ENCODE peak calls at places on chromosomes 7 and 10, in ten cellular contexts. A is H4; B is AG08396; I is fibroblast of pulmonary artery; O is naive thymus-derived CD8-positive, alpha-beta T cell; K is iris pigment epithelial cell; M is stimulated activated CD4-positive, alpha-beta T cell treated with anti-CD3 and anti-CD28 coated beads, Interleukin-2, amount 100 ng/mL, for 48 hours; S is HEK293T; X is hepatocyte; Y is HTR-8/SVneo. Q is an unnamed sample.
A peak's percentile ranks its signal among the peaks of the same experiment; 100 is the strongest.

GRCh38 chr7:117505238-117505637 is 25.4 kb downstream of the CFTR start:
- DNase-seq in I (no peak), M (no peak), S (no peak), Y (no peak), X (no peak), A (no peak), O (no peak), B (no peak), K (no peak), Q (no peak)

GRCh38 chr7:69643708-69644445 is 45.6 kb downstream of the AUTS2 start:
- DNase-seq in I (peak; percentile 52), X (peak; percentile 53), K (no peak), M (no peak), A (peak; percentile 67), O (no peak), B (no peak), Y (no peak), S (no peak), Q (peak; percentile 47)

GRCh38 chr10:25191162-25191895 is 16.5 kb downstream of the GPR158 start:
- DNase-seq in Y (no peak), K (no peak), M (no peak), S (no peak), A (no peak), B (no peak), I (no peak), O (no peak), X (no peak), Q (no peak)

GRCh38 chr7:2570021-2570420 is 11.2 kb downstream of the IQCE start:
- DNase-seq in S (no peak), A (no peak), B (no peak), M (no peak), X (no peak), I (no peak), Y (no peak), K (no peak), O (no peak), Q (no peak)

GRCh38 chr7:150976529-150977381 is 1.4 kb downstream of the KCNH2 start:
- DNase-seq in M (no peak), B (no peak), O (no peak), I (no peak), K (no peak), X (no peak), A (no peak), Y (no peak), S (no peak), Q (peak; percentile 50)

GRCh38 chr10:76984559-76985443 is 652.8 kb downstream of the KCNMA1 start:
- DNase-seq in X (peak; percentile 94), B (peak; percentile 56), M (peak; percentile 67), Y (peak; percentile 60), I (peak; percentile 77), K (peak; percentile 75), S (peak; percentile 65), O (peak; percentile 43), A (peak; percentile 73), Q (peak; percentile 90)

GRCh38 chr10:80260295-80261243 is 28.9 kb downstream of the MAT1A start:
- DNase-seq in Y (peak; percentile 47), O (peak; percentile 25), M (peak; percentile 43), A (no peak), X (no peak), I (peak; percentile 18), S (peak; percentile 63), B (peak; percentile 51), K (no peak), Q (peak; percentile 63)

GRCh38 chr10:13594641-13595040 is 7.9 kb downstream of the PRPF18 start:
- DNase-seq in I (no peak), X (no peak), K (no peak), S (no peak), M (no peak), O (no peak), Y (no peak), A (no peak), B (no peak), Q (no peak)

GRCh38 chr10:84837041-84837766 is 508.8 kb downstream of the CCSER2 start:
- DNase-seq in K (no peak), I (no peak), B (no peak), Y (no peak), M (no peak), A (no peak), X (no peak), S (no peak), O (no peak), Q (no peak)

GRCh38 chr10:132146941-132147915 is 39.5 kb upstream of the DPYSL4 start:
- DNase-seq in B (no peak), Y (no peak), M (no peak), I (no peak), X (no peak), A (no peak), O (no peak), S (no peak), K (no peak), Q (no peak)

GRCh38 chr10:72170263-72170662 is 45.5 kb upstream of the ANAPC16 start:
- DNase-seq in B (no peak), M (no peak), Y (no peak), S (no peak), A (no peak), K (no peak), X (peak; percentile 27), O (no peak), I (peak; percentile 22), Q (no peak)

GRCh38 chr7:94133460-94133859 is 129.3 kb upstream of the BET1 start:
- DNase-seq in I (no peak), B (no peak), M (no peak), S (no peak), K (peak; percentile 39), Y (no peak), A (no peak), X (no peak), O (no peak), Q (no peak)

GRCh38 chr10:58081353-58081752 is 186.3 kb downstream of the IPMK start:
- DNase-seq in K (no peak), M (no peak), O (no peak), B (no peak), I (peak; percentile 3), A (no peak), Y (no peak), X (no peak), S (no peak), Q (no peak)

GRCh38 chr7:136039577-136040345 is 62.6 kb upstream of the MTPN start:
- DNase-seq in K (no peak), A (no peak), I (no peak), B (no peak), O (no peak), S (no peak), X (no peak), Y (no peak), M (no peak), Q (no peak)

GRCh38 chr10:29428486-29428885 is 139.6 kb downstream of the LYZL1 start:
- DNase-seq in M (no peak), A (no peak), K (no peak), X (no peak), Y (no peak), O (no peak), I (no peak), B (no peak), S (no peak), Q (no peak)

GRCh38 chr10:132434405-132435005 is 37.5 kb downstream of the PWWP2B start:
- DNase-seq in B (no peak), X (no peak), K (no peak), O (peak; percentile 39), Y (no peak), I (no peak), S (peak; percentile 81), A (no peak), M (peak; percentile 56), Q (no peak)

GRCh38 chr10:82440775-82441174 is 565.8 kb downstream of the NRG3 start:
- DNase-seq in X (no peak), O (no peak), B (no peak), A (no peak), S (no peak), M (no peak), I (no peak), K (no peak), Y (no peak), Q (no peak)

GRCh38 chr10:29656451-29656992 is 21.8 kb upstream of the SVIL start:
- DNase-seq in M (no peak), O (no peak), Y (no peak), K (no peak), X (no peak), B (no peak), I (no peak), S (no peak), A (no peak), Q (no peak)

GRCh38 chr7:16365177-16365576 is 56.2 kb downstream of the CRPPA start:
- DNase-seq in X (no peak), O (no peak), Y (no peak), B (no peak), M (no peak), A (no peak), S (no peak), I (no peak), K (no peak), Q (no peak)

GRCh38 chr7:17593854-17594419 is 295.5 kb downstream of the AHR start:
- DNase-seq in K (no peak), A (no peak), O (no peak), S (no peak), X (no peak), I (no peak), B (no peak), Y (no peak), M (no peak), Q (no peak)

GRCh38 chr10:121490906-121491519 is 107.2 kb downstream of the FGFR2 start:
- DNase-seq in Y (no peak), A (no peak), B (no peak), X (no peak), M (no peak), S (no peak), I (no peak), K (peak; percentile 2), O (no peak), Q (no peak)

GRCh38 chr7:101817930-101818698 is 688 bp downstream of the CUX1 start:
- DNase-seq in O (no peak), K (peak; percentile 71), X (no peak), S (no peak), I (peak; percentile 81), B (no peak), Y (no peak), A (no peak), M (no peak), Q (no peak)

GRCh38 chr7:158054611-158055010 is 533.0 kb downstream of the PTPRN2 start:
- DNase-seq in I (no peak), X (no peak), O (no peak), Y (no peak), A (no peak), M (no peak), K (no peak), B (no peak), S (no peak), Q (no peak)

GRCh38 chr7:80771523-80771922 is 133.1 kb downstream of the CD36 start:
- DNase-seq in O (no peak), K (peak; percentile 71), A (peak; percentile 21), M (no peak), X (peak; percentile 27), Y (no peak), S (no peak), B (no peak), I (no peak), Q (no peak)

GRCh38 chr10:128287921-128288320 is 161.7 kb upstream of the MKI67 start:
- DNase-seq in B (no peak), I (no peak), X (no peak), Y (no peak), K (no peak), O (no peak), S (no peak), A (no peak), M (no peak), Q (no peak)

GRCh38 chr10:6583447-6583846 is 3.4 kb upstream of the PRKCQ start:
- DNase-seq in S (no peak), M (no peak), A (no peak), K (no peak), O (peak; percentile 68), Y (no peak), B (no peak), X (no peak), I (no peak), Q (no peak)

GRCh38 chr10:122740640-122741039 is 41.0 kb upstream of the C10orf120 start:
- DNase-seq in K (no peak), Y (no peak), I (no peak), A (no peak), M (no peak), O (no peak), B (no peak), X (no peak), S (no peak), Q (no peak)

GRCh38 chr10:29245476-29245875 is 43.4 kb upstream of the LYZL1 start:
- DNase-seq in B (no peak), X (no peak), M (no peak), Y (no peak), A (no peak), K (no peak), I (no peak), S (no peak), O (no peak), Q (no peak)